ENCODE peak calls at places on chromosomes 16 and 17, in four cellular contexts. G is thoracic aorta, N is adrenal gland, A is coronary artery. O is an unnamed sample.
A peak's percentile ranks its signal among the peaks of the same experiment; 100 is the strongest.

GRCh38 chr17:50114849-50115357 is 15.1 kb downstream of the SAMD14 start:
- DNase-seq in A (no peak), G (no peak), N (peak; percentile 60), O (no peak)

GRCh38 chr17:45680360-45680759 is 103.8 kb upstream of the CRHR1 start:
- DNase-seq in N (no peak), A (no peak), G (no peak), O (no peak)

GRCh38 chr16:30000768-30001631 is 5.0 kb downstream of the INO80E start:
- DNase-seq in G (no peak), A (no peak), N (no peak), O (no peak)

GRCh38 chr17:39973496-39973895 is 7.1 kb upstream of the PSMD3 start:
- DNase-seq in G (no peak), A (no peak), N (no peak), O (no peak)

GRCh38 chr17:79304907-79305306 is 230.3 kb downstream of the ENGASE start:
- DNase-seq in N (no peak), G (no peak), A (no peak), O (no peak)

GRCh38 chr16:57185446-57185944 is 344 bp downstream of the PSME3IP1 start:
- DNase-seq in A (peak; percentile 82), G (peak; percentile 33), N (peak; percentile 61), O (no peak)

GRCh38 chr16:27596411-27596810 is 46.5 kb downstream of the KATNIP start:
- DNase-seq in G (no peak), N (no peak), A (no peak), O (no peak)

GRCh38 chr17:74916851-74917199 is 6.2 kb downstream of the USH1G start:
- DNase-seq in A (no peak), G (no peak), N (no peak), O (no peak)

GRCh38 chr17:17439971-17440843 is 36.6 kb upstream of the MED9 start:
- DNase-seq in G (no peak), A (no peak), N (peak; percentile 52), O (no peak)

GRCh38 chr17:27845264-27846041 is 45.1 kb upstream of the NOS2 start:
- DNase-seq in A (no peak), N (no peak), G (no peak), O (no peak)

DNA sequence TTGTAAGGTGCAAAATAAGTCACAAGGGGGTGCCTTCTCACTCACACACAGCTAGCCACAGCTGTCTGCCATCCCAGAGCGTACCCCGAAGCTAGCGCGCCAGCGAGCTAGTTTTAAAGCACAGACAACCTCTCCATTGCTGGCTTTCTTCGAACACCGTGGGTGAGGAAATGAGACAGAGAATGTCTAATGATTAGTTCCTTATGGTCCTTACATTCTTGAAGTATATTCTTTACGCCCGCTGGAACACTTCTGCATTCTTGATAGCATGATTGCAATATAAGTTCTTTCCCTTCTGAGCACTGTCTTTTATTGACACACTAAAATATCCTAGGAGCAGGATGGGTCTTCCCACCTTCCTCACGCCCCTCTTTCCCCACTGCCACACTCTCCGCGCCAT is 251.2 kb downstream of the NTN1 start:
- DNase-seq in G (no peak), N (no peak), A (no peak), O (no peak)
- TF ChIP-seq CTCF in G (no peak), N (no peak), A (no peak), O (no peak)

GRCh38 chr16:78126662-78127061 is 27.2 kb downstream of the WWOX start:
- DNase-seq in A (no peak), G (no peak), N (no peak), O (no peak)

GRCh38 chr16:78125112-78125844 is 25.8 kb downstream of the WWOX start:
- DNase-seq in G (no peak), A (no peak), N (no peak), O (no peak)

GRCh38 chr16:78127130-78127529 is 27.7 kb downstream of the WWOX start:
- DNase-seq in G (no peak), A (no peak), N (no peak), O (no peak)

GRCh38 chr16:78118469-78119025 is 19.1 kb downstream of the WWOX start:
- DNase-seq in A (no peak), G (no peak), N (no peak), O (no peak)

GRCh38 chr16:78122774-78123315 is 23.4 kb downstream of the WWOX start:
- DNase-seq in A (no peak), N (peak; percentile 33), G (no peak), O (no peak)
- TF ChIP-seq CTCF in A (peak; percentile 30), N (peak; percentile 58), G (peak; percentile 49), O (peak; percentile 64)

GRCh38 chr17:72730091-72730490 is 362.4 kb downstream of the SLC39A11 start:
- DNase-seq in G (no peak), A (no peak), N (no peak), O (no peak)

GRCh38 chr17:72726936-72727335 is 365.6 kb downstream of the SLC39A11 start:
- DNase-seq in N (no peak), G (no peak), A (no peak), O (no peak)

GRCh38 chr17:72720494-72720825 is 372.0 kb downstream of the SLC39A11 start:
- DNase-seq in A (no peak), G (no peak), N (no peak), O (no peak)

GRCh38 chr17:72724375-72724774 is 368.1 kb downstream of the SLC39A11 start:
- DNase-seq in N (no peak), G (no peak), A (no peak), O (no peak)

DNA sequence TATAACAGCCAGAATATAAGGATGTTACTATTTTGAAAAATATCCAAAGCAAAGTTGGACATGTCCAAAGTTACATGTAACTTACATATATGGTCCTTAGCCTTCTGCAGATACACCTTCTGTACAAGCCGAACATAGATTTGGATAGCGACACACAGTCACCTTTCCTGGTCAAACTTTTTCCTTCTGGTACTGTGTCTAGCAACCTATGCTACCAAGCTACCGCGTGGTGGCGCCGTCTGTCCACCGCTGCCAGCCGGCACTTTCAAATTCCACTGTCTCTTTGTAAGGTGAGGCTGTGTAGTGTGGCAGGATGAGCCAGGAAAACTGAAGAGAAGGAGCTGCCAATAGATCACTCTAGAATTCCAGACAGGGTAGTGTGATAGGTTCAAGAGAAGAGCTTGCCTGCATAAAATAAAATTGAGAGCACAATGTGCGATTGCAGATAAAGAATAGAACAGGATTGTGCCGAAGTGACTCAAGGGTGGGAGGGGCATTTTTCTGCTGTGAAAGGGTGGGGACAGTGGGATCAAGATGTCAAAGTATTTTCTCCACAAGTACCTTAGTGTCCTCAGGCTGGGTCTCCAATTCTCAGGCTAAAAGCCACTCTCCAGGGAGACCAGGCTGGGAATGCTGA is 366.9 kb downstream of the SLC39A11 start:
- DNase-seq in A (no peak), N (peak; percentile 24), G (no peak), O (no peak)
- TF ChIP-seq CTCF in A (peak; percentile 39), N (peak; percentile 80), G (peak; percentile 71), O (peak; percentile 97)

DNA sequence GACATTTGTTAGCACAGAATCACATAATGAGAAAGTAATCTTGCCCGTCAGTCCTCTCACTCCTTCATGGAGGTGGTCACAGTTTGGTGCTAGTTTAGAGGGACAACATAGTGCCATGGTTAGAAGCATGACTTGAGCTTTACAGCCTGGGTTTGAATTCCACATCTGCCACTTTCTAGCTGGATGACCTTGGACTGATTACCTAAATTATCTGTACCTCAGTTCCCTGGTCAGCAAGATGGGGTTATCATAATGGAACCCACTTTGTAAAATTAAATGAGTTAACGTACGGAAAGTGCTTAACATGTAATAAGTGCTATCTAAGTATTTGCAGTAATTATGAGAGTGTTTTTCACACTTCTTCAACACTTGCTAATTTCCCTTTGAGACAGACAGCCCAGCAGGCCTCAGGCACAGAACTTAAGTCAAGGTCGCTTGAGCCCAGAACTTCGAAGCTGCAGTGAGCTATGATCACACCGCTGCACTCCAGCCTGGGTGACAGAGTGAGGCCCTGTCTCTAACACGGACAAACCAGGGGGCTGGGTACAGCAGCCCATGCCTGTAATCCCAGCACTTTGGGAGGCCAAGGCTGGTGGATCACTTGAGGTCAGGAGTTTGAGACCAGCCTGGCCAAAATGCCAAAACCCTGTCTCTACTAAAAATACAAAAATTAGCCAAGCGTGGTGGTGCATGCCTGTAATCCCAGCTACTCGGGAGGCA is 7.1 kb downstream of the VWA3A start:
- DNase-seq in N (no peak), A (no peak), G (no peak), O (no peak)
- TF ChIP-seq CTCF in N (no peak), A (no peak), G (no peak), O (no peak)

DNA sequence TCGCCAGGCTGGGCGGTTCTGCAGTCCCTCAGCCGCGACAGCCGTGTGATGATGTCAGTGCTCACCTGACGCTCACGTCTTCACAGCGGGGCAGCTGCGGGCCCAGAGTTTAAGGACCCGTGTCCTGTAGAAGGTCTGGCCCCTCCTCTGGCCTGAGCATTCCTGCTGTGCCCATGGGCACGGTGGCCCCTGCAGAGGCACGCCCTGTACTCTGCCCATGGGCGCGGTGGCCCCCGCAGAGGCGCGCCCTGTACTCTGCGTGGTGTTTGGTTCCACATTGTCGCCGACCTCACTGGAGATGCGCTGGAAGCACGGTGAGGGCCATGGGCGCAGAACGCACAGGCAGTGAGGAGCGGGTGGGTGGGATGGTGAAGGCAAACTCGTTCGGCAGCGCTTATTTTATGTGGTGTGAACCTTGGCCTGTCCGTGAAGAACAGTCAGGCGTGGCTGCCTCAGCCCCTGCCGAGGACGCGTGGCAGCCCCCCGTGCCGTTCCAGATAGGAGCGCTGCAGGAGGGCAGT is 122.0 kb downstream of the BANP start:
- DNase-seq in G (no peak), N (no peak), A (no peak), O (no peak)
- TF ChIP-seq CTCF in G (no peak), N (no peak), A (no peak), O (no peak)

DNA sequence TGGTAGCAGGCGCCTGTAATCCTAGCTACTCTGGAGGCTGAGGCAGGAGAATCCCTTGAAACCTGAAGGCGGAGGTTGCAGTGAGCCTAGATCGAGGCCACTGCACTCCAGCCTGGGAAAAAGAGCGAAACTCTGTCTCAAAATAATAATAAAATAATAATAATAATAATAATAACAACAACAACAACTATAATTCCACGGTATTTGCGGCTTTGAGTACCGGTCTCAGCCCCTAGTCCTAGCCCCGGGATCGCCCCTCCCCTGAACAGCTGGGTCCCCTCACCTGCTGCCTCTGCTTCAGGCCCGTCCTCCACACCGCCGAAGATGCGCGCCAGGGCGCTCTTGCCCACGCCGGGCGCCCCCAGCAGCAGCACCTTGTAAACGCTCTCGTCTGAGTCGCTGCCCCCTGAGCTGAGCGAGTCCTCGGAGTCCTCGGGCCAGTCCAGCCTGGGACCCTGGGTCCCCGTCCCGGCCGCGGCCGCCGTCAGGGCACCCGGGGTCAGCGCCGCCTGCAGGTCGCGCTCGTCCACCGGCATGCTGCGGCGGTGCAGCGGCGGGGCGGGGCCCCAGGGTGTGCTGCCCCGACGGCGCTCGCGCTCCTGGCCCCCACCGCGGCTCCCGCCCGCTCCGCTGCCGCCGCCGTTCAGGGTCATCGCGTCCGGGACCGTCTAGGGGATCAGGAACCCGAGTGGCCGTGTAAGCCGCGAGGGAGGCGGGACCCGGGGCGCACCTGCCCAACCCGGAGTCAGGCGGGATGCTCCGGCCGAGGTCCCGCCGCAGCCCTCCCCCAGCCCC is 611 bp downstream of the RRAD start:
- DNase-seq in A (no peak), N (no peak), G (no peak), O (no peak)
- TF ChIP-seq CTCF in A (peak; percentile 31), N (peak; percentile 53), G (peak; percentile 43), O (peak; percentile 52)

O was measured in osteocyte.